ENCODE peak calls at places on chromosomes 11 and 22, in four cellular contexts. One of them, this sample, is unnamed.

GRCh38 chr11:95419915-95420314 is 188.9 kb upstream of the SESN3 start:
- DNase-seq in neural crest cell: no peak
- DNase-seq in cardiac fibroblast: peak
- DNase-seq in substantia nigra: no peak
- DNase-seq in this sample: no peak

GRCh38 chr11:63829823-63830489 is 9.0 kb upstream of the MARK2 start:
- DNase-seq in neural crest cell: peak
- DNase-seq in cardiac fibroblast: peak
- DNase-seq in substantia nigra: no peak
- DNase-seq in this sample: no peak

GRCh38 chr11:504053-504993 is 2.7 kb downstream of the RNH1 start:
- DNase-seq in neural crest cell: no peak
- DNase-seq in cardiac fibroblast: peak
- DNase-seq in substantia nigra: no peak
- DNase-seq in this sample: no peak

GRCh38 chr11:65452806-65453490 is 30.4 kb downstream of the NEAT1 start:
- DNase-seq in neural crest cell: no peak
- DNase-seq in cardiac fibroblast: peak
- DNase-seq in substantia nigra: no peak
- DNase-seq in this sample: no peak

GRCh38 chr22:19928207-19928606 is 13.4 kb upstream of the COMT start:
- DNase-seq in neural crest cell: no peak
- DNase-seq in cardiac fibroblast: no peak
- DNase-seq in substantia nigra: no peak
- DNase-seq in this sample: no peak

GRCh38 chr11:6926208-6927029 is at the start of gene ZNF215:
- DNase-seq in neural crest cell: peak
- DNase-seq in cardiac fibroblast: peak
- DNase-seq in substantia nigra: no peak
- DNase-seq in this sample: peak

GRCh38 chr11:124113890-124114289 is 1.4 kb upstream of the VWA5A start:
- DNase-seq in neural crest cell: no peak
- DNase-seq in cardiac fibroblast: peak
- DNase-seq in substantia nigra: no peak
- DNase-seq in this sample: no peak

GRCh38 chr22:43533656-43534428 is 122.0 kb downstream of the MPPED1 start:
- DNase-seq in neural crest cell: no peak
- DNase-seq in cardiac fibroblast: no peak
- DNase-seq in substantia nigra: no peak
- DNase-seq in this sample: no peak

GRCh38 chr11:113862430-113862829 is 12.9 kb downstream of the USP28 start:
- DNase-seq in neural crest cell: no peak
- DNase-seq in cardiac fibroblast: peak
- DNase-seq in substantia nigra: no peak
- DNase-seq in this sample: no peak

GRCh38 chr11:109604506-109604905 is 182.5 kb downstream of the C11orf87 start:
- DNase-seq in neural crest cell: no peak
- DNase-seq in cardiac fibroblast: peak
- DNase-seq in substantia nigra: no peak
- DNase-seq in this sample: no peak

GRCh38 chr11:113447621-113448310 is 27.4 kb downstream of the DRD2 start:
- DNase-seq in neural crest cell: no peak
- DNase-seq in cardiac fibroblast: peak
- DNase-seq in substantia nigra: no peak
- DNase-seq in this sample: no peak

GRCh38 chr11:16609769-16610168 is 128.7 kb upstream of the C11orf58 start:
- DNase-seq in neural crest cell: no peak
- DNase-seq in cardiac fibroblast: no peak
- DNase-seq in substantia nigra: no peak
- DNase-seq in this sample: no peak

GRCh38 chr11:134273317-134273712 is 2.9 kb upstream of the GLB1L3 start:
- DNase-seq in neural crest cell: no peak
- DNase-seq in cardiac fibroblast: no peak
- DNase-seq in substantia nigra: no peak
- DNase-seq in this sample: no peak

GRCh38 chr22:25146311-25146710 is 53.3 kb upstream of the CRYBB3 start:
- DNase-seq in neural crest cell: no peak
- DNase-seq in cardiac fibroblast: peak
- DNase-seq in substantia nigra: no peak
- DNase-seq in this sample: no peak

GRCh38 chr11:132402056-132402684 is 1031.8 kb downstream of the NTM start:
- DNase-seq in neural crest cell: peak
- DNase-seq in cardiac fibroblast: peak
- DNase-seq in substantia nigra: peak
- DNase-seq in this sample: peak

GRCh38 chr22:17786435-17787158 is 12.3 kb upstream of the BID start:
- DNase-seq in neural crest cell: peak
- DNase-seq in cardiac fibroblast: peak
- DNase-seq in substantia nigra: peak
- DNase-seq in this sample: peak

GRCh38 chr22:46854125-46854870 is 91.8 kb downstream of the TBC1D22A start:
- DNase-seq in neural crest cell: no peak
- DNase-seq in cardiac fibroblast: no peak
- DNase-seq in substantia nigra: no peak
- DNase-seq in this sample: no peak

GRCh38 chr11:17343907-17344306 is 7.7 kb upstream of the NCR3LG1 start:
- DNase-seq in neural crest cell: no peak
- DNase-seq in cardiac fibroblast: peak
- DNase-seq in substantia nigra: no peak
- DNase-seq in this sample: no peak

GRCh38 chr22:36540867-36541642 is 12.1 kb upstream of the EIF3D start:
- DNase-seq in neural crest cell: no peak
- DNase-seq in cardiac fibroblast: no peak
- DNase-seq in substantia nigra: no peak
- DNase-seq in this sample: no peak

GRCh38 chr11:60864856-60865513 is 2.4 kb upstream of the ZP1 start:
- DNase-seq in neural crest cell: no peak
- DNase-seq in cardiac fibroblast: no peak
- DNase-seq in substantia nigra: no peak
- DNase-seq in this sample: no peak

GRCh38 chr11:93053864-93054263 is 84.4 kb downstream of the MTNR1B start:
- DNase-seq in neural crest cell: no peak
- DNase-seq in cardiac fibroblast: no peak
- DNase-seq in substantia nigra: no peak
- DNase-seq in this sample: no peak

GRCh38 chr22:37206841-37207821 is 5.1 kb downstream of the SSTR3 start:
- DNase-seq in neural crest cell: no peak
- DNase-seq in cardiac fibroblast: no peak
- DNase-seq in substantia nigra: no peak
- DNase-seq in this sample: no peak

GRCh38 chr11:843818-844692 is 1.4 kb downstream of the TSPAN4 start:
- DNase-seq in neural crest cell: no peak
- DNase-seq in cardiac fibroblast: peak
- DNase-seq in substantia nigra: peak
- DNase-seq in this sample: no peak

GRCh38 chr22:21041937-21042336 is 3.8 kb upstream of the LRRC74B start:
- DNase-seq in neural crest cell: no peak
- DNase-seq in cardiac fibroblast: peak
- DNase-seq in substantia nigra: no peak
- DNase-seq in this sample: no peak

GRCh38 chr11:17915500-17916143 is 97.2 kb downstream of the SERGEF start:
- DNase-seq in neural crest cell: no peak
- DNase-seq in cardiac fibroblast: no peak
- DNase-seq in substantia nigra: no peak
- DNase-seq in this sample: no peak

GRCh38 chr11:27379449-27379848 is 16.4 kb upstream of the CCDC34 start:
- DNase-seq in neural crest cell: no peak
- DNase-seq in cardiac fibroblast: no peak
- DNase-seq in substantia nigra: no peak
- DNase-seq in this sample: no peak

GRCh38 chr11:68331338-68331947 is 19.1 kb downstream of the LRP5 start:
- DNase-seq in neural crest cell: no peak
- DNase-seq in cardiac fibroblast: peak
- DNase-seq in substantia nigra: no peak
- DNase-seq in this sample: no peak

GRCh38 chr11:128575956-128576340 is 11.4 kb downstream of the ETS1 start:
- DNase-seq in neural crest cell: no peak
- DNase-seq in cardiac fibroblast: peak
- DNase-seq in substantia nigra: no peak
- DNase-seq in this sample: no peak

GRCh38 chr22:42970029-42970428 is 44.9 kb downstream of the PACSIN2 start:
- DNase-seq in neural crest cell: no peak
- DNase-seq in cardiac fibroblast: no peak
- DNase-seq in substantia nigra: no peak
- DNase-seq in this sample: no peak

GRCh38 chr11:45921561-45922424 is 663 bp upstream of the LARGE2 start:
- DNase-seq in neural crest cell: no peak
- DNase-seq in cardiac fibroblast: no peak
- DNase-seq in substantia nigra: no peak
- DNase-seq in this sample: no peak

GRCh38 chr11:119100246-119100959 is 1.2 kb downstream of the DPAGT1 start:
- DNase-seq in neural crest cell: no peak
- DNase-seq in cardiac fibroblast: peak
- DNase-seq in substantia nigra: no peak
- DNase-seq in this sample: no peak

GRCh38 chr11:57675176-57675941 is 7.4 kb downstream of the ZDHHC5 start:
- DNase-seq in neural crest cell: no peak
- DNase-seq in cardiac fibroblast: no peak
- DNase-seq in substantia nigra: no peak
- DNase-seq in this sample: no peak

GRCh38 chr11:73087730-73088129 is 54.4 kb downstream of the FCHSD2 start:
- DNase-seq in neural crest cell: no peak
- DNase-seq in cardiac fibroblast: peak
- DNase-seq in substantia nigra: no peak
- DNase-seq in this sample: no peak

GRCh38 chr11:803770-804598 is 1.0 kb downstream of the PIDD1 start:
- DNase-seq in neural crest cell: no peak
- DNase-seq in cardiac fibroblast: no peak
- DNase-seq in substantia nigra: no peak
- DNase-seq in this sample: no peak

GRCh38 chr11:60485987-60486386 is 6.6 kb upstream of the MS4A12 start:
- DNase-seq in neural crest cell: peak
- DNase-seq in cardiac fibroblast: no peak
- DNase-seq in substantia nigra: no peak
- DNase-seq in this sample: no peak

GRCh38 chr11:86620796-86621575 is 51.4 kb downstream of the ME3 start:
- DNase-seq in neural crest cell: no peak
- DNase-seq in cardiac fibroblast: peak
- DNase-seq in substantia nigra: no peak
- DNase-seq in this sample: no peak

GRCh38 chr22:46071451-46072029 is 78.8 kb upstream of the PPARA start:
- DNase-seq in neural crest cell: no peak
- DNase-seq in cardiac fibroblast: peak
- DNase-seq in substantia nigra: peak
- DNase-seq in this sample: peak

GRCh38 chr22:19951351-19951750 is 9.7 kb upstream of the TXNRD2 start:
- DNase-seq in neural crest cell: no peak
- DNase-seq in cardiac fibroblast: no peak
- DNase-seq in substantia nigra: no peak
- DNase-seq in this sample: no peak

This sample was measured in globus pallidus.